ENCODE peak calls at places on chromosomes 6 and 20, in ten cellular contexts. B, I, Q, K, H, M, C, U, W and G are unnamed samples.

GRCh38 chr6:169654590-169655391 is 47.0 kb downstream of the WDR27 start:
- DNase-seq in K (no peak), H (peak; percentile 79), Q (peak; percentile 69), B (peak; percentile 38), M (peak; percentile 78), C (peak; percentile 63), U (peak; percentile 64), I (peak; percentile 71), W (peak; percentile 81), G (peak; percentile 76)

GRCh38 chr6:150133686-150134085 is 9.2 kb upstream of the PPP1R14C start:
- DNase-seq in I (no peak), H (no peak), Q (no peak), B (no peak), W (no peak), U (no peak), K (no peak), M (no peak), C (no peak), G (no peak)

GRCh38 chr6:1313364-1313754 is 1.5 kb downstream of the FOXQ1 start:
- DNase-seq in M (no peak), B (no peak), K (no peak), I (no peak), C (no peak), H (no peak), U (no peak), Q (no peak), W (no peak), G (peak; percentile 55)

GRCh38 chr6:113695506-113695905 is 161.6 kb upstream of the MARCKS start:
- DNase-seq in B (no peak), U (no peak), M (no peak), C (no peak), W (no peak), H (no peak), K (peak; percentile 24), I (no peak), Q (peak; percentile 72), G (no peak)

GRCh38 chr6:55176958-55177357 is 2.6 kb downstream of the HCRTR2 start:
- DNase-seq in Q (peak; percentile 2), U (no peak), M (no peak), C (no peak), B (no peak), K (no peak), H (no peak), I (no peak), W (no peak), G (no peak)

GRCh38 chr20:21514553-21515251 is 838 bp upstream of the NKX2-2 start:
- DNase-seq in M (no peak), K (no peak), B (no peak), I (no peak), C (no peak), H (no peak), W (peak; percentile 33), U (no peak), Q (no peak), G (no peak)

GRCh38 chr6:41209547-41209951 is 8.6 kb upstream of the TREML2 start:
- DNase-seq in M (no peak), W (no peak), Q (no peak), C (no peak), K (no peak), B (no peak), U (no peak), H (no peak), I (no peak), G (no peak)

GRCh38 chr6:126123226-126123625 is 136.9 kb downstream of the TRMT11 start:
- DNase-seq in W (no peak), H (no peak), I (no peak), M (peak; percentile 54), Q (no peak), C (no peak), U (no peak), B (peak; percentile 47), K (no peak), G (no peak)

GRCh38 chr6:138833819-138834539 is 38.1 kb downstream of the ECT2L start:
- DNase-seq in C (no peak), H (peak; percentile 85), U (no peak), Q (peak; percentile 46), W (no peak), K (no peak), I (peak; percentile 52), B (no peak), M (peak; percentile 21), G (no peak)

GRCh38 chr20:56202493-56203077 is 45.9 kb upstream of the MC3R start:
- DNase-seq in C (no peak), M (peak; percentile 5), Q (no peak), K (peak; percentile 13), W (no peak), I (no peak), H (no peak), U (no peak), B (no peak), G (no peak)

GRCh38 chr6:26322645-26323482 is 42.1 kb upstream of the BTN3A2 start:
- DNase-seq in I (peak; percentile 59), B (peak; percentile 77), Q (peak; percentile 92), M (peak; percentile 71), H (peak; percentile 59), U (no peak), K (peak; percentile 93), C (peak; percentile 87), W (no peak), G (peak; percentile 23)

GRCh38 chr20:13855613-13856012 is 70.8 kb downstream of the NDUFAF5 start:
- DNase-seq in B (no peak), Q (no peak), I (no peak), W (no peak), U (no peak), M (no peak), K (no peak), H (no peak), C (no peak), G (no peak)

GRCh38 chr20:23048283-23049200 is 930 bp downstream of the THBD start:
- DNase-seq in U (peak; percentile 65), K (no peak), I (peak; percentile 70), H (peak; percentile 22), C (peak; percentile 38), B (no peak), M (peak; percentile 55), Q (peak; percentile 8), W (peak; percentile 89), G (peak; percentile 51)
- H3K4me1 ChIP-seq in U (no peaks in the 10 kb centered on the region), K (no peaks in the 10 kb centered on the region), I (no peaks in the 10 kb centered on the region), H (peaks cover 15% of the 10 kb centered on the region), C (peaks cover 13% of the 10 kb centered on the region), B (no peaks in the 10 kb centered on the region), M (peaks cover 55% of the 10 kb centered on the region), Q (peaks cover 24% of the 10 kb centered on the region), W (peaks cover 47% of the 10 kb centered on the region), G (peaks cover 36% of the 10 kb centered on the region)

GRCh38 chr6:32977272-32977952 is 9.0 kb downstream of the BRD2 start:
- DNase-seq in H (no peak), W (no peak), U (no peak), Q (no peak), I (no peak), M (no peak), C (no peak), B (no peak), K (no peak), G (no peak)
- H3K4me1 ChIP-seq in H (no peaks in the 10 kb centered on the region), W (peaks cover 57% of the 10 kb centered on the region), U (peaks cover 17% of the 10 kb centered on the region), Q (peaks cover 21% of the 10 kb centered on the region), I (no peaks in the 10 kb centered on the region), M (peaks cover 56% of the 10 kb centered on the region), C (peaks cover 51% of the 10 kb centered on the region), B (no peaks in the 10 kb centered on the region), K (peaks cover 44% of the 10 kb centered on the region), G (peaks cover 65% of the 10 kb centered on the region)

GRCh38 chr6:151702851-151703629 is 104.4 kb upstream of the ESR1 start:
- DNase-seq in W (no peak), U (no peak), B (no peak), K (no peak), H (no peak), Q (no peak), M (no peak), C (no peak), I (no peak), G (no peak)

GRCh38 chr6:151701820-151702562 is 105.5 kb upstream of the ESR1 start:
- DNase-seq in I (no peak), H (no peak), B (no peak), U (no peak), K (no peak), M (no peak), Q (no peak), C (no peak), W (no peak), G (no peak)

GRCh38 chr6:151699719-151700118 is 107.8 kb upstream of the ESR1 start:
- DNase-seq in M (no peak), U (no peak), W (no peak), H (peak; percentile 53), C (no peak), B (no peak), Q (no peak), I (no peak), K (no peak), G (no peak)

GRCh38 chr6:151705994-151706733 is 101.3 kb upstream of the ESR1 start:
- DNase-seq in U (no peak), K (no peak), M (no peak), I (no peak), Q (no peak), B (no peak), H (no peak), W (no peak), C (no peak), G (no peak)

GRCh38 chr6:151704383-151704782 is 103.1 kb upstream of the ESR1 start:
- DNase-seq in W (no peak), H (no peak), I (no peak), U (no peak), C (no peak), B (no peak), M (no peak), K (no peak), Q (no peak), G (no peak)
- H3K4me1 ChIP-seq in W (peaks cover 29% of the 10 kb centered on the region), H (no peaks in the 10 kb centered on the region), I (no peaks in the 10 kb centered on the region), U (no peaks in the 10 kb centered on the region), C (no peaks in the 10 kb centered on the region), B (no peaks in the 10 kb centered on the region), M (peaks cover 7% of the 10 kb centered on the region), K (peaks cover 18% of the 10 kb centered on the region), Q (no peaks in the 10 kb centered on the region), G (no peaks in the 10 kb centered on the region)

GRCh38 chr6:124961784-124962611 is at the start of gene RNF217:
- DNase-seq in M (peak; percentile 54), K (no peak), U (no peak), Q (peak; percentile 70), W (peak; percentile 79), B (peak; percentile 42), H (peak; percentile 73), C (peak; percentile 63), I (peak; percentile 70), G (peak; percentile 71)

GRCh38 chr6:124962617-124963415 is 579 bp downstream of the RNF217 start:
- DNase-seq in M (peak; percentile 40), H (peak; percentile 41), C (peak; percentile 18), U (no peak), W (peak; percentile 64), I (peak; percentile 46), B (peak; percentile 43), K (no peak), Q (peak; percentile 24), G (peak; percentile 37)

GRCh38 chr6:124963416-124964083 is 1.3 kb downstream of the RNF217 start:
- DNase-seq in Q (peak; percentile 58), C (no peak), M (peak; percentile 20), I (no peak), H (no peak), K (no peak), W (no peak), U (no peak), B (no peak), G (no peak)

GRCh38 chr6:124964764-124965105 is 2.5 kb downstream of the RNF217 start:
- DNase-seq in I (no peak), K (no peak), U (no peak), C (no peak), H (no peak), W (no peak), B (no peak), M (no peak), Q (peak; percentile 37), G (no peak)

GRCh38 chr6:124964084-124964763 is 2.0 kb downstream of the RNF217 start:
- DNase-seq in B (no peak), U (no peak), I (no peak), K (peak; percentile 80), H (peak; percentile 68), Q (peak; percentile 29), C (peak; percentile 77), M (peak; percentile 72), W (no peak), G (peak; percentile 13)
- H3K4me1 ChIP-seq in B (no peaks in the 10 kb centered on the region), U (no peaks in the 10 kb centered on the region), I (no peaks in the 10 kb centered on the region), K (peaks cover 16% of the 10 kb centered on the region), H (no peaks in the 10 kb centered on the region), Q (peaks cover 37% of the 10 kb centered on the region), C (peaks cover 16% of the 10 kb centered on the region), M (peaks cover 38% of the 10 kb centered on the region), W (peaks cover 50% of the 10 kb centered on the region), G (peaks cover 26% of the 10 kb centered on the region)